ENCODE peak calls at places on chromosomes 12 and 14, in eight cellular contexts. T, R, P, W, N, L, A and K are unnamed samples.

GRCh38 chr12:101941306-101942000 is 64.1 kb downstream of the DRAM1 start:
- DNase-seq in A (no peak), T (no peak), N (no peak), R (no peak), P (no peak), W (no peak), L (no peak), K (no peak)

GRCh38 chr12:93109794-93110203 is 180.7 kb upstream of the EEA1 start:
- DNase-seq in A (peak; percentile 49), W (no peak), T (no peak), L (no peak), P (no peak), N (peak; percentile 39), R (no peak), K (no peak)

GRCh38 chr14:77886010-77886409 is 86.1 kb downstream of the ADCK1 start:
- DNase-seq in P (no peak), L (no peak), N (no peak), W (no peak), R (no peak), T (no peak), A (no peak), K (no peak)

GRCh38 chr12:109329710-109330109 is 18.0 kb upstream of the MYO1H start:
- DNase-seq in A (no peak), T (no peak), N (no peak), W (no peak), P (no peak), R (no peak), L (no peak), K (no peak)

GRCh38 chr14:92688434-92689375 is 59.7 kb downstream of the LGMN start:
- DNase-seq in W (no peak), L (no peak), A (no peak), N (no peak), P (peak; percentile 57), R (no peak), T (no peak), K (no peak)

GRCh38 chr14:95146079-95146771 is 11.1 kb downstream of the DICER1 start:
- DNase-seq in P (peak; percentile 73), N (no peak), L (no peak), T (no peak), A (no peak), W (no peak), R (no peak), K (no peak)

GRCh38 chr14:95479494-95479893 is 37.0 kb downstream of the SYNE3 start:
- DNase-seq in A (no peak), T (no peak), L (no peak), R (no peak), P (no peak), W (no peak), N (no peak), K (no peak)

GRCh38 chr14:30295980-30296379 is 263.0 kb upstream of the G2E3 start:
- DNase-seq in R (no peak), A (no peak), P (no peak), N (no peak), T (no peak), W (no peak), L (no peak), K (no peak)

GRCh38 chr12:48927261-48927660 is 2.0 kb upstream of the FKBP11 start:
- DNase-seq in W (no peak), A (no peak), T (peak; percentile 96), R (no peak), N (no peak), L (no peak), P (no peak), K (no peak)

GRCh38 chr14:35402323-35403084 is 2.0 kb downstream of the NFKBIA start:
- DNase-seq in N (no peak), T (peak; percentile 56), P (peak; percentile 63), R (peak; percentile 57), A (no peak), L (no peak), W (no peak), K (no peak)

GRCh38 chr12:83196694-83197350 is 510.1 kb downstream of the TMTC2 start:
- DNase-seq in R (no peak), N (no peak), W (no peak), T (no peak), P (no peak), L (no peak), A (no peak), K (no peak)

GRCh38 chr12:60830381-60830780 is 1234.6 kb downstream of the SLC16A7 start:
- DNase-seq in N (no peak), A (no peak), T (peak; percentile 23), R (no peak), P (no peak), W (no peak), L (no peak), K (no peak)

GRCh38 chr14:52263190-52263589 is 4.3 kb upstream of the PTGDR start:
- DNase-seq in P (no peak), L (no peak), W (no peak), T (no peak), N (no peak), R (no peak), A (no peak), K (no peak)

GRCh38 chr12:16184691-16185090 is 92.8 kb downstream of the SLC15A5 start:
- DNase-seq in W (no peak), R (no peak), L (no peak), N (no peak), P (no peak), T (no peak), A (no peak), K (no peak)

GRCh38 chr12:43480591-43480990 is 71.4 kb downstream of the ADAMTS20 start:
- DNase-seq in L (no peak), W (no peak), N (no peak), P (no peak), T (peak; percentile 0), A (no peak), R (no peak), K (no peak)